ENCODE peak calls at places on chromosomes 12 and 14, in six cellular contexts. X, L, O, A, Z and R are unnamed samples.

GRCh38 chr14:71693373-71693772 is 238.9 kb upstream of the RGS6 start:
- DNase-seq in X (no peak), L (no peak), O (no peak), A (no peak), Z (peak), R (no peak)

GRCh38 chr12:84986586-84986985 is 49.5 kb downstream of the TSPAN19 start:
- DNase-seq in X (no peak), L (peak), O (no peak), A (no peak), Z (no peak), R (no peak)

GRCh38 chr12:52052471-52053186 is 1.4 kb downstream of the NR4A1 start:
- DNase-seq in X (no peak), L (peak), O (no peak), A (peak), Z (no peak), R (no peak)

GRCh38 chr12:6337958-6338406 is 3.9 kb downstream of the TNFRSF1A start:
- DNase-seq in X (no peak), L (no peak), O (no peak), A (peak), Z (no peak), R (no peak)

GRCh38 chr14:101959277-101959676 is 5.1 kb upstream of the DYNC1H1 start:
- DNase-seq in X (no peak), L (no peak), O (no peak), A (no peak), Z (no peak), R (no peak)

GRCh38 chr12:9387450-9387849 is 179.3 kb upstream of the PZP start:
- DNase-seq in X (no peak), L (no peak), O (no peak), A (no peak), Z (no peak), R (no peak)

GRCh38 chr12:6608592-6609311 is 1.6 kb upstream of the CHD4 start:
- DNase-seq in X (no peak), L (no peak), O (no peak), A (no peak), Z (no peak), R (no peak)

GRCh38 chr12:117486840-117487659 is 125.6 kb upstream of the NOS1 start:
- DNase-seq in X (no peak), L (no peak), O (no peak), A (no peak), Z (peak), R (no peak)

GRCh38 chr14:94021416-94022157 is 4.6 kb upstream of the OTUB2 start:
- DNase-seq in X (no peak), L (no peak), O (no peak), A (no peak), Z (no peak), R (no peak)

GRCh38 chr12:10235761-10236631 is 23.3 kb downstream of the GABARAPL1 start:
- DNase-seq in X (peak), L (peak), O (no peak), A (peak), Z (no peak), R (no peak)

GRCh38 chr14:31297701-31298344 is 90.2 kb upstream of the HECTD1 start:
- DNase-seq in X (no peak), L (no peak), O (no peak), A (no peak), Z (no peak), R (no peak)

GRCh38 chr14:105448706-105449111 is 25.9 kb upstream of the CRIP2 start:
- DNase-seq in X (peak), L (peak), O (peak), A (peak), Z (no peak), R (peak)

GRCh38 chr12:82412246-82412645 is 53.9 kb downstream of the METTL25 start:
- DNase-seq in X (no peak), L (no peak), O (no peak), A (no peak), Z (no peak), R (no peak)

GRCh38 chr12:95622879-95623278 is 71.6 kb upstream of the USP44 start:
- DNase-seq in X (no peak), L (no peak), O (no peak), A (no peak), Z (no peak), R (no peak)

GRCh38 chr12:127411141-127411915 is 855.6 kb upstream of the TMEM132C start:
- DNase-seq in X (no peak), L (no peak), O (no peak), A (no peak), Z (no peak), R (no peak)

GRCh38 chr12:9732966-9733461 is at the start of gene CLECL1:
- DNase-seq in X (no peak), L (no peak), O (no peak), A (no peak), Z (no peak), R (no peak)

GRCh38 chr12:45285717-45286116 is 69.8 kb downstream of the ANO6 start:
- DNase-seq in X (no peak), L (no peak), O (no peak), A (no peak), Z (no peak), R (no peak)

GRCh38 chr14:89509891-89510290 is 92.9 kb upstream of the FOXN3 start:
- DNase-seq in X (no peak), L (no peak), O (no peak), A (no peak), Z (peak), R (no peak)

GRCh38 chr12:68831272-68831671 is 23.3 kb downstream of the MDM2 start:
- DNase-seq in X (peak), L (no peak), O (no peak), A (no peak), Z (no peak), R (no peak)

GRCh38 chr14:68278568-68279436 is 459.2 kb downstream of the RAD51B start:
- DNase-seq in X (no peak), L (no peak), O (no peak), A (no peak), Z (no peak), R (no peak)

GRCh38 chr12:42346603-42347002 is 20.6 kb downstream of the PPHLN1 start:
- DNase-seq in X (no peak), L (no peak), O (no peak), A (no peak), Z (no peak), R (no peak)

GRCh38 chr14:105733081-105734065 is 207.0 kb downstream of the TMEM121 start:
- DNase-seq in X (no peak), L (no peak), O (no peak), A (no peak), Z (no peak), R (no peak)

GRCh38 chr12:11797317-11797913 is 147.9 kb downstream of the ETV6 start:
- DNase-seq in X (no peak), L (no peak), O (no peak), A (no peak), Z (peak), R (no peak)